ENCODE peak calls at places on chromosomes 6 and 20, in eight cellular contexts. G is pancreas, H is lower lobe of right lung, K is GM12865, W is fibroblast of the aortic adventitia, Z is HL-60, E is choroid plexus epithelial cell, T is A549. M is an unnamed sample.

GRCh38 chr6:166902211-166902755 is 54.1 kb downstream of the RNASET2 start:
- DNase-seq in G (no peak), H (no peak), K (no peak), W (no peak), Z (no peak), E (no peak), T (no peak), M (no peak)

GRCh38 chr20:25248501-25249172 is 752 bp downstream of the PYGB start:
- DNase-seq in G (peak), H (no peak), K (peak), W (peak), Z (peak), E (peak), T (no peak), M (peak)

GRCh38 chr6:39790772-39791171 is 1.4 kb upstream of the DAAM2 start:
- DNase-seq in G (no peak), H (no peak), K (no peak), W (no peak), Z (no peak), E (no peak), T (no peak), M (peak)

GRCh38 chr6:142802124-142802523 is 142.9 kb downstream of the HIVEP2 start:
- DNase-seq in G (no peak), H (no peak), K (peak), W (peak), Z (peak), E (peak), T (peak), M (peak)

GRCh38 chr20:35039146-35039545 is 53.5 kb downstream of the TRPC4AP start:
- DNase-seq in G (no peak), H (peak), K (no peak), W (no peak), Z (no peak), E (no peak), T (no peak), M (no peak)

GRCh38 chr6:32369678-32370077 is 2.0 kb downstream of the TSBP1 start:
- DNase-seq in G (no peak), H (no peak), K (no peak), W (peak), Z (no peak), E (peak), T (peak), M (peak)

GRCh38 chr6:75291331-75291730 is 6.7 kb upstream of the TMEM30A start:
- DNase-seq in G (no peak), H (no peak), K (no peak), W (no peak), Z (no peak), E (no peak), T (no peak), M (no peak)

GRCh38 chr6:39881851-39882566 is 52.3 kb downstream of the MOCS1 start:
- DNase-seq in G (no peak), H (no peak), K (no peak), W (peak), Z (no peak), E (peak), T (no peak), M (peak)

GRCh38 chr6:132900849-132901248 is 86.5 kb downstream of the RPS12 start:
- DNase-seq in G (no peak), H (no peak), K (no peak), W (no peak), Z (no peak), E (no peak), T (no peak), M (no peak)

GRCh38 chr20:63318391-63319163 is 25.6 kb downstream of the COL20A1 start:
- DNase-seq in G (peak), H (no peak), K (no peak), W (no peak), Z (no peak), E (no peak), T (no peak), M (no peak)

GRCh38 chr6:38783436-38784228 is 68.5 kb downstream of the DNAH8 start:
- DNase-seq in G (no peak), H (no peak), K (no peak), W (no peak), Z (no peak), E (no peak), T (no peak), M (no peak)

GRCh38 chr20:15077733-15078132 is 740.3 kb upstream of the FLRT3 start:
- DNase-seq in G (no peak), H (no peak), K (no peak), W (no peak), Z (no peak), E (no peak), T (no peak), M (no peak)

GRCh38 chr6:91132461-91132860 is 545.6 kb upstream of the MAP3K7 start:
- DNase-seq in G (no peak), H (no peak), K (no peak), W (no peak), Z (no peak), E (no peak), T (no peak), M (peak)

GRCh38 chr6:41728073-41728936 is 7.1 kb downstream of the TFEB start:
- DNase-seq in G (no peak), H (peak), K (peak), W (no peak), Z (no peak), E (no peak), T (no peak), M (no peak)

GRCh38 chr6:84093405-84094049 is 60.0 kb downstream of the MRAP2 start:
- DNase-seq in G (no peak), H (no peak), K (peak), W (no peak), Z (peak), E (no peak), T (no peak), M (no peak)

GRCh38 chr20:47343007-47343472 is 13.5 kb downstream of the ZMYND8 start:
- DNase-seq in G (peak), H (no peak), K (no peak), W (peak), Z (no peak), E (peak), T (no peak), M (peak)

GRCh38 chr6:127188752-127189151 is 70.3 kb downstream of the RSPO3 start:
- DNase-seq in G (no peak), H (no peak), K (no peak), W (no peak), Z (peak), E (no peak), T (no peak), M (no peak)

GRCh38 chr6:116557863-116558262 is 4.3 kb downstream of the CALHM4 start:
- DNase-seq in G (no peak), H (no peak), K (no peak), W (peak), Z (no peak), E (peak), T (peak), M (peak)

GRCh38 chr20:24959591-24960301 is 10.7 kb downstream of the CST7 start:
- DNase-seq in G (peak), H (peak), K (no peak), W (no peak), Z (no peak), E (no peak), T (no peak), M (no peak)

GRCh38 chr6:90611996-90612690 is 25.3 kb upstream of the MAP3K7 start:
- DNase-seq in G (no peak), H (no peak), K (no peak), W (no peak), Z (no peak), E (no peak), T (no peak), M (no peak)

GRCh38 chr6:3849681-3850450 is 693 bp downstream of the FAM50B start:
- DNase-seq in G (peak), H (peak), K (peak), W (no peak), Z (no peak), E (peak), T (no peak), M (peak)

GRCh38 chr20:58112017-58112781 is 116.3 kb downstream of the ANKRD60 start:
- DNase-seq in G (no peak), H (no peak), K (peak), W (peak), Z (no peak), E (peak), T (peak), M (peak)

GRCh38 chr6:9112548-9112947 is 677.2 kb upstream of the SLC35B3 start:
- DNase-seq in G (no peak), H (no peak), K (no peak), W (no peak), Z (no peak), E (no peak), T (no peak), M (no peak)

GRCh38 chr6:54988576-54988975 is 142.0 kb downstream of the FAM83B start:
- DNase-seq in G (no peak), H (no peak), K (no peak), W (no peak), Z (no peak), E (peak), T (no peak), M (no peak)

GRCh38 chr20:36541227-36542018 is at the start of gene MYL9:
- DNase-seq in G (peak), H (peak), K (peak), W (peak), Z (no peak), E (peak), T (no peak), M (peak)

GRCh38 chr20:2133318-2134183 is 31.9 kb downstream of the STK35 start:
- DNase-seq in G (no peak), H (no peak), K (no peak), W (peak), Z (no peak), E (peak), T (peak), M (peak)

GRCh38 chr6:18360188-18360587 is 27.0 kb upstream of the RNF144B start:
- DNase-seq in G (no peak), H (no peak), K (no peak), W (no peak), Z (no peak), E (no peak), T (no peak), M (no peak)

GRCh38 chr20:54793270-54793992 is 318.0 kb downstream of the DOK5 start:
- DNase-seq in G (no peak), H (no peak), K (no peak), W (no peak), Z (no peak), E (no peak), T (no peak), M (no peak)

GRCh38 chr6:32184084-32184640 is at the start of gene AGER:
- DNase-seq in G (no peak), H (no peak), K (no peak), W (no peak), Z (no peak), E (no peak), T (no peak), M (no peak)

GRCh38 chr6:149913085-149913484 is 9.8 kb downstream of the RAET1G start:
- DNase-seq in G (no peak), H (no peak), K (no peak), W (no peak), Z (no peak), E (no peak), T (no peak), M (no peak)
- TF ChIP-seq CTCF in G (no peak), H (no peak), K (no peak), W (no peak), Z (no peak), E (no peak), T (no peak), M (no peak)

DNA sequence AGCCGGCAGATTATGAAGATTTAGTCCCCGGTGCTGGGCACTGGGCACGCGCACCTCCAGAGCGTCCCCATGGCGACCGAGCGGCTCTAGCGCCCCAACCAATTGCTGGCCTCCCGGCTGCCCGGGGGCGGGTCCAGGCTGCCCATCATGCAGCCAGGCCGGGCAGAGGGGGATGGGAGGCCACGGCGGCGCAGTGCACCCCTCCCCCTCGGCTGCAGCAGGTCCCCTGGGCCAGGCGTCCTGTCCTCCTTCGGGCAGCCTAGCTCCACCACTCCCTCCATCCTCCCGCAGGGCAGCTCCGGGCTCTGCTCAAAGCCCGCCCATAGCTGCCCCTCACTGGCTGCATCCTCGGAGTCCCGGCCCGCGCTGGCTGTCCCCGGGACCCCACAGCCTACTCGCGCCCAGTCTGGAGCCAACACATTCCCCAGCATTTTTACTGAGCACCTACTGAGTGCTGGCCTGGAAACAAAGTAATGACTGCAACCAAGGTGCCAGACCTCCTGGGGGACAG is 99.4 kb downstream of the ASXL1 start:
- DNase-seq in G (peak), H (peak), K (peak), W (peak), Z (no peak), E (peak), T (peak), M (peak)
- H3K4me3 ChIP-seq in G (peak), H (peak), K (peak), W (peak), Z (no peak), E (peak), T (peak), M (peak)

GRCh38 chr6:52285174-52286068 is 879 bp upstream of the MCM3 start:
- DNase-seq in G (no peak), H (no peak), K (peak), W (peak), Z (no peak), E (no peak), T (no peak), M (no peak)
- TF ChIP-seq CTCF in G (no peak), H (no peak), K (peak), W (peak), Z (no peak), E (peak), T (peak), M (no peak)

GRCh38 chr20:59152559-59153354 is 10.9 kb upstream of the ZNF831 start:
- DNase-seq in G (no peak), H (peak), K (no peak), W (no peak), Z (no peak), E (no peak), T (no peak), M (no peak)
- H3K4me3 ChIP-seq in G (no peak), H (no peak), K (no peak), W (no peak), Z (no peak), E (no peak), T (no peak), M (no peak)

M was measured in astrocyte of the spinal cord.